ENCODE peak calls at places on chromosomes 3 and 15, in four cellular contexts. Z, E, P and G are unnamed samples.

GRCh38 chr3:23601020-23601822 is 204.5 kb upstream of the UBE2E1 start:
- DNase-seq in Z (no peak), E (no peak), P (no peak), G (no peak)

GRCh38 chr15:68022061-68022460 is 32.1 kb upstream of the PIAS1 start:
- DNase-seq in E (peak; percentile 60), P (no peak), Z (no peak), G (no peak)

GRCh38 chr3:186123012-186123411 is 14.1 kb upstream of the ETV5 start:
- DNase-seq in Z (no peak), P (no peak), E (no peak), G (no peak)

GRCh38 chr3:188854395-188855149 is 317.2 kb upstream of the TPRG1 start:
- DNase-seq in Z (no peak), P (no peak), E (no peak), G (no peak)

GRCh38 chr3:141840737-141841544 is 35.5 kb upstream of the ATP1B3 start:
- DNase-seq in P (no peak), Z (no peak), E (no peak), G (no peak)

GRCh38 chr3:29747991-29748390 is 467.1 kb downstream of the RBMS3 start:
- DNase-seq in E (no peak), P (no peak), Z (no peak), G (no peak)

GRCh38 chr3:51928438-51928837 is 13.3 kb downstream of the RRP9 start:
- DNase-seq in Z (no peak), P (no peak), E (no peak), G (no peak)

GRCh38 chr3:186427627-186428026 is 65.6 kb upstream of the DGKG start:
- DNase-seq in P (no peak), Z (no peak), E (no peak), G (no peak)

GRCh38 chr15:66777054-66777453 is 75.0 kb downstream of the SMAD6 start:
- DNase-seq in P (no peak), E (no peak), Z (no peak), G (no peak)

GRCh38 chr15:59299919-59300617 is 72.6 kb downstream of the MYO1E start:
- DNase-seq in E (peak; percentile 88), P (peak; percentile 67), Z (no peak), G (peak; percentile 28)

GRCh38 chr3:109548192-109548938 is 211.0 kb upstream of the DPPA4 start:
- DNase-seq in E (no peak), Z (no peak), P (no peak), G (no peak)

GRCh38 chr15:55290361-55291057 is 896 bp upstream of the RAB27A start:
- DNase-seq in Z (peak; percentile 65), P (peak; percentile 78), E (peak; percentile 83), G (peak; percentile 79)

GRCh38 chr3:23629181-23629893 is 176.4 kb upstream of the UBE2E1 start:
- DNase-seq in E (no peak), Z (no peak), P (no peak), G (no peak)

GRCh38 chr3:138972941-138973340 is 25.9 kb downstream of the FOXL2NB start:
- DNase-seq in Z (no peak), P (no peak), E (no peak), G (no peak)

GRCh38 chr3:157606392-157607197 is 103.4 kb upstream of the VEPH1 start:
- DNase-seq in P (peak; percentile 39), Z (peak; percentile 81), E (peak; percentile 20), G (peak; percentile 37)

GRCh38 chr3:41600616-41601015 is 361.3 kb downstream of the ULK4 start:
- DNase-seq in Z (no peak), E (no peak), P (no peak), G (no peak)

GRCh38 chr15:101044625-101045235 is 125.6 kb downstream of the LRRK1 start:
- DNase-seq in E (peak; percentile 12), Z (no peak), P (no peak), G (no peak)

GRCh38 chr15:93331545-93332117 is 242.6 kb upstream of the RGMA start:
- DNase-seq in Z (no peak), E (peak; percentile 37), P (no peak), G (no peak)

GRCh38 chr15:58492661-58493397 is 61.0 kb downstream of the LIPC start:
- DNase-seq in Z (no peak), E (no peak), P (no peak), G (no peak)

GRCh38 chr15:69424001-69424400 is 9.9 kb downstream of the KIF23 start:
- DNase-seq in P (no peak), E (no peak), Z (no peak), G (no peak)

GRCh38 chr3:95240395-95240794 is 1177.5 kb downstream of the NSUN3 start:
- DNase-seq in P (no peak), E (no peak), Z (no peak), G (no peak)

GRCh38 chr3:29850641-29851040 is 569.8 kb downstream of the RBMS3 start:
- DNase-seq in Z (peak; percentile 12), E (no peak), P (no peak), G (no peak)